ENCODE peak calls at places on chromosomes 12 and 14, in seven cellular contexts. One of them, this sample, is unnamed.

GRCh38 chr12:71627438-71628002 is 36.1 kb downstream of the ZFC3H1 start:
- DNase-seq in DMS53: peak
- DNase-seq in T-helper 17 cell: no peak
- DNase-seq in left cardiac atrium: no peak
- DNase-seq in AG09309: no peak
- DNase-seq in NCI-H2081: no peak
- DNase-seq in left ventricle myocardium inferior: no peak
- DNase-seq in this sample: no peak

GRCh38 chr12:113381237-113381636 is 22.4 kb downstream of the SDS start:
- DNase-seq in DMS53: no peak
- DNase-seq in T-helper 17 cell: no peak
- DNase-seq in left cardiac atrium: no peak
- DNase-seq in AG09309: no peak
- DNase-seq in NCI-H2081: no peak
- DNase-seq in left ventricle myocardium inferior: no peak
- DNase-seq in this sample: no peak

GRCh38 chr12:83985068-83985467 is 927.5 kb downstream of the SLC6A15 start:
- DNase-seq in DMS53: no peak
- DNase-seq in T-helper 17 cell: no peak
- DNase-seq in left cardiac atrium: no peak
- DNase-seq in AG09309: no peak
- DNase-seq in NCI-H2081: no peak
- DNase-seq in left ventricle myocardium inferior: no peak
- DNase-seq in this sample: no peak

GRCh38 chr12:57756406-57757341 is 1.8 kb downstream of the MARCHF9 start:
- DNase-seq in DMS53: peak
- DNase-seq in T-helper 17 cell: peak
- DNase-seq in left cardiac atrium: no peak
- DNase-seq in AG09309: no peak
- DNase-seq in NCI-H2081: peak
- DNase-seq in left ventricle myocardium inferior: peak
- DNase-seq in this sample: no peak

GRCh38 chr14:65500075-65500474 is 87.5 kb downstream of the FUT8 start:
- DNase-seq in DMS53: no peak
- DNase-seq in T-helper 17 cell: no peak
- DNase-seq in left cardiac atrium: no peak
- DNase-seq in AG09309: no peak
- DNase-seq in NCI-H2081: no peak
- DNase-seq in left ventricle myocardium inferior: no peak
- DNase-seq in this sample: no peak

GRCh38 chr12:65902504-65902903 is 78.2 kb downstream of the HMGA2 start:
- DNase-seq in DMS53: no peak
- DNase-seq in T-helper 17 cell: no peak
- DNase-seq in left cardiac atrium: no peak
- DNase-seq in AG09309: no peak
- DNase-seq in NCI-H2081: no peak
- DNase-seq in left ventricle myocardium inferior: no peak
- DNase-seq in this sample: no peak

GRCh38 chr14:24843494-24843893 is 206.5 kb downstream of the STXBP6 start:
- DNase-seq in DMS53: peak
- DNase-seq in T-helper 17 cell: no peak
- DNase-seq in left cardiac atrium: no peak
- DNase-seq in AG09309: no peak
- DNase-seq in NCI-H2081: no peak
- DNase-seq in left ventricle myocardium inferior: no peak
- DNase-seq in this sample: no peak

GRCh38 chr12:120213758-120214157 is 12.8 kb upstream of the RPLP0 start:
- DNase-seq in DMS53: no peak
- DNase-seq in T-helper 17 cell: no peak
- DNase-seq in left cardiac atrium: no peak
- DNase-seq in AG09309: no peak
- DNase-seq in NCI-H2081: no peak
- DNase-seq in left ventricle myocardium inferior: no peak
- DNase-seq in this sample: no peak

GRCh38 chr12:121004253-121004815 is 12.0 kb downstream of the C12orf43 start:
- DNase-seq in DMS53: no peak
- DNase-seq in T-helper 17 cell: no peak
- DNase-seq in left cardiac atrium: no peak
- DNase-seq in AG09309: no peak
- DNase-seq in NCI-H2081: no peak
- DNase-seq in left ventricle myocardium inferior: no peak
- DNase-seq in this sample: no peak

GRCh38 chr14:97074860-97075259 is 277.7 kb downstream of the VRK1 start:
- DNase-seq in DMS53: no peak
- DNase-seq in T-helper 17 cell: no peak
- DNase-seq in left cardiac atrium: no peak
- DNase-seq in AG09309: no peak
- DNase-seq in NCI-H2081: no peak
- DNase-seq in left ventricle myocardium inferior: no peak
- DNase-seq in this sample: no peak

GRCh38 chr14:100025111-100025510 is 40.1 kb upstream of the EVL start:
- DNase-seq in DMS53: peak
- DNase-seq in T-helper 17 cell: no peak
- DNase-seq in left cardiac atrium: no peak
- DNase-seq in AG09309: no peak
- DNase-seq in NCI-H2081: no peak
- DNase-seq in left ventricle myocardium inferior: no peak
- DNase-seq in this sample: peak

GRCh38 chr14:63677891-63678379 is 36.3 kb upstream of the WDR89 start:
- DNase-seq in DMS53: no peak
- DNase-seq in T-helper 17 cell: no peak
- DNase-seq in left cardiac atrium: no peak
- DNase-seq in AG09309: peak
- DNase-seq in NCI-H2081: no peak
- DNase-seq in left ventricle myocardium inferior: no peak
- DNase-seq in this sample: no peak

GRCh38 chr12:116861331-116861730 is 19.9 kb downstream of the HRK start:
- DNase-seq in DMS53: peak
- DNase-seq in T-helper 17 cell: no peak
- DNase-seq in left cardiac atrium: peak
- DNase-seq in AG09309: peak
- DNase-seq in NCI-H2081: no peak
- DNase-seq in left ventricle myocardium inferior: peak
- DNase-seq in this sample: no peak

GRCh38 chr12:12922191-12922616 is 29.8 kb downstream of the GPRC5D start:
- DNase-seq in DMS53: no peak
- DNase-seq in T-helper 17 cell: no peak
- DNase-seq in left cardiac atrium: peak
- DNase-seq in AG09309: no peak
- DNase-seq in NCI-H2081: no peak
- DNase-seq in left ventricle myocardium inferior: no peak
- DNase-seq in this sample: no peak

GRCh38 chr12:121611306-121611705 is 15.0 kb upstream of the ORAI1 start:
- DNase-seq in DMS53: no peak
- DNase-seq in T-helper 17 cell: no peak
- DNase-seq in left cardiac atrium: no peak
- DNase-seq in AG09309: no peak
- DNase-seq in NCI-H2081: no peak
- DNase-seq in left ventricle myocardium inferior: no peak
- DNase-seq in this sample: no peak

GRCh38 chr12:835754-836493 is 83.5 kb downstream of the WNK1 start:
- DNase-seq in DMS53: no peak
- DNase-seq in T-helper 17 cell: no peak
- DNase-seq in left cardiac atrium: no peak
- DNase-seq in AG09309: no peak
- DNase-seq in NCI-H2081: no peak
- DNase-seq in left ventricle myocardium inferior: no peak
- DNase-seq in this sample: no peak

GRCh38 chr14:72404998-72405397 is 472.8 kb downstream of the RGS6 start:
- DNase-seq in DMS53: no peak
- DNase-seq in T-helper 17 cell: no peak
- DNase-seq in left cardiac atrium: no peak
- DNase-seq in AG09309: no peak
- DNase-seq in NCI-H2081: no peak
- DNase-seq in left ventricle myocardium inferior: no peak
- DNase-seq in this sample: no peak

GRCh38 chr14:104680056-104680805 is 9.2 kb upstream of the INF2 start:
- DNase-seq in DMS53: peak
- DNase-seq in T-helper 17 cell: no peak
- DNase-seq in left cardiac atrium: peak
- DNase-seq in AG09309: peak
- DNase-seq in NCI-H2081: no peak
- DNase-seq in left ventricle myocardium inferior: peak
- DNase-seq in this sample: no peak

GRCh38 chr14:91835920-91836843 is 31.2 kb downstream of the TC2N start:
- DNase-seq in DMS53: peak
- DNase-seq in T-helper 17 cell: peak
- DNase-seq in left cardiac atrium: peak
- DNase-seq in AG09309: no peak
- DNase-seq in NCI-H2081: peak
- DNase-seq in left ventricle myocardium inferior: peak
- DNase-seq in this sample: peak

GRCh38 chr14:50831704-50832130 is 755 bp upstream of the NIN start:
- DNase-seq in DMS53: no peak
- DNase-seq in T-helper 17 cell: no peak
- DNase-seq in left cardiac atrium: no peak
- DNase-seq in AG09309: no peak
- DNase-seq in NCI-H2081: no peak
- DNase-seq in left ventricle myocardium inferior: no peak
- DNase-seq in this sample: no peak

GRCh38 chr12:45725631-45726593 is 3.6 kb upstream of the ARID2 start:
- DNase-seq in DMS53: peak
- DNase-seq in T-helper 17 cell: no peak
- DNase-seq in left cardiac atrium: no peak
- DNase-seq in AG09309: no peak
- DNase-seq in NCI-H2081: peak
- DNase-seq in left ventricle myocardium inferior: no peak
- DNase-seq in this sample: no peak

GRCh38 chr12:122310636-122311035 is 44.3 kb upstream of the VPS33A start:
- DNase-seq in DMS53: no peak
- DNase-seq in T-helper 17 cell: no peak
- DNase-seq in left cardiac atrium: no peak
- DNase-seq in AG09309: no peak
- DNase-seq in NCI-H2081: no peak
- DNase-seq in left ventricle myocardium inferior: no peak
- DNase-seq in this sample: no peak

GRCh38 chr12:690466-690865 is 27.2 kb upstream of the NINJ2 start:
- DNase-seq in DMS53: peak
- DNase-seq in T-helper 17 cell: no peak
- DNase-seq in left cardiac atrium: no peak
- DNase-seq in AG09309: no peak
- DNase-seq in NCI-H2081: peak
- DNase-seq in left ventricle myocardium inferior: no peak
- DNase-seq in this sample: no peak

GRCh38 chr12:2284321-2284813 is 231.6 kb downstream of the CACNA1C start:
- DNase-seq in DMS53: no peak
- DNase-seq in T-helper 17 cell: no peak
- DNase-seq in left cardiac atrium: no peak
- DNase-seq in AG09309: no peak
- DNase-seq in NCI-H2081: peak
- DNase-seq in left ventricle myocardium inferior: no peak
- DNase-seq in this sample: no peak

GRCh38 chr12:130685850-130686249 is 30.2 kb downstream of the RIMBP2 start:
- DNase-seq in DMS53: no peak
- DNase-seq in T-helper 17 cell: no peak
- DNase-seq in left cardiac atrium: no peak
- DNase-seq in AG09309: no peak
- DNase-seq in NCI-H2081: no peak
- DNase-seq in left ventricle myocardium inferior: no peak
- DNase-seq in this sample: no peak

GRCh38 chr12:24901975-24902461 is 46.9 kb downstream of the BCAT1 start:
- DNase-seq in DMS53: peak
- DNase-seq in T-helper 17 cell: no peak
- DNase-seq in left cardiac atrium: no peak
- DNase-seq in AG09309: no peak
- DNase-seq in NCI-H2081: peak
- DNase-seq in left ventricle myocardium inferior: no peak
- DNase-seq in this sample: no peak

GRCh38 chr12:68880660-68881325 is 52.2 kb downstream of the CPM start:
- DNase-seq in DMS53: no peak
- DNase-seq in T-helper 17 cell: no peak
- DNase-seq in left cardiac atrium: no peak
- DNase-seq in AG09309: no peak
- DNase-seq in NCI-H2081: no peak
- DNase-seq in left ventricle myocardium inferior: no peak
- DNase-seq in this sample: no peak

GRCh38 chr14:73753887-73754880 is 40.0 kb upstream of the PNMA1 start:
- DNase-seq in DMS53: peak
- DNase-seq in T-helper 17 cell: no peak
- DNase-seq in left cardiac atrium: no peak
- DNase-seq in AG09309: no peak
- DNase-seq in NCI-H2081: no peak
- DNase-seq in left ventricle myocardium inferior: no peak
- DNase-seq in this sample: no peak

GRCh38 chr14:90487031-90487430 is 90.2 kb downstream of the CALM1 start:
- DNase-seq in DMS53: peak
- DNase-seq in T-helper 17 cell: no peak
- DNase-seq in left cardiac atrium: peak
- DNase-seq in AG09309: no peak
- DNase-seq in NCI-H2081: peak
- DNase-seq in left ventricle myocardium inferior: peak
- DNase-seq in this sample: no peak

GRCh38 chr12:7981446-7981845 is 45.5 kb upstream of the SLC2A3 start:
- DNase-seq in DMS53: no peak
- DNase-seq in T-helper 17 cell: no peak
- DNase-seq in left cardiac atrium: no peak
- DNase-seq in AG09309: no peak
- DNase-seq in NCI-H2081: no peak
- DNase-seq in left ventricle myocardium inferior: no peak
- DNase-seq in this sample: no peak

GRCh38 chr12:95615735-95616134 is 64.5 kb upstream of the USP44 start:
- DNase-seq in DMS53: peak
- DNase-seq in T-helper 17 cell: no peak
- DNase-seq in left cardiac atrium: no peak
- DNase-seq in AG09309: no peak
- DNase-seq in NCI-H2081: peak
- DNase-seq in left ventricle myocardium inferior: no peak
- DNase-seq in this sample: no peak

GRCh38 chr12:96510306-96510764 is 21.0 kb downstream of the CFAP54 start:
- DNase-seq in DMS53: no peak
- DNase-seq in T-helper 17 cell: no peak
- DNase-seq in left cardiac atrium: no peak
- DNase-seq in AG09309: no peak
- DNase-seq in NCI-H2081: no peak
- DNase-seq in left ventricle myocardium inferior: no peak
- DNase-seq in this sample: no peak

GRCh38 chr12:38166225-38166624 is 150.3 kb upstream of the ALG10B start:
- DNase-seq in DMS53: no peak
- DNase-seq in T-helper 17 cell: no peak
- DNase-seq in left cardiac atrium: no peak
- DNase-seq in AG09309: no peak
- DNase-seq in NCI-H2081: no peak
- DNase-seq in left ventricle myocardium inferior: no peak
- DNase-seq in this sample: no peak